ENCODE peak calls at places on chromosomes 5 and 9, in five cellular contexts. I, S, V, J and W are unnamed samples.

GRCh38 chr9:71058660-71059059 is 62.8 kb downstream of the TRPM3 start:
- DNase-seq in V (no peak), J (no peak), I (no peak), S (no peak), W (no peak)

GRCh38 chr9:77647659-77648457 is at the start of gene GNA14:
- DNase-seq in J (peak; percentile 72), S (peak; percentile 47), V (no peak), I (no peak), W (no peak)

GRCh38 chr9:72402744-72403143 is 37.7 kb upstream of the ZFAND5 start:
- DNase-seq in J (no peak), V (no peak), S (no peak), I (no peak), W (no peak)

GRCh38 chr5:103929310-103930003 is 366.9 kb upstream of the NUDT12 start:
- DNase-seq in V (no peak), I (no peak), S (no peak), J (no peak), W (no peak)

GRCh38 chr9:37623267-37623666 is 27.5 kb upstream of the FRMPD1 start:
- DNase-seq in V (no peak), I (no peak), S (no peak), J (no peak), W (no peak)

GRCh38 chr5:44002381-44002901 is 386.8 kb downstream of the FGF10 start:
- DNase-seq in S (no peak), J (no peak), I (no peak), V (no peak), W (peak; percentile 2)

GRCh38 chr9:4237748-4238511 is 61.9 kb downstream of the GLIS3 start:
- DNase-seq in S (no peak), I (no peak), V (no peak), J (peak; percentile 83), W (no peak)

GRCh38 chr9:120363697-120364096 is 216.3 kb downstream of the CDK5RAP2 start:
- DNase-seq in V (no peak), J (no peak), I (no peak), S (no peak), W (no peak)

GRCh38 chr9:106830527-106831140 is 32.3 kb upstream of the ZNF462 start:
- DNase-seq in V (no peak), J (no peak), S (no peak), I (no peak), W (no peak)

GRCh38 chr5:19928556-19929421 is 59.2 kb downstream of the CDH18 start:
- DNase-seq in S (no peak), J (no peak), I (no peak), V (no peak), W (no peak)

GRCh38 chr5:39520232-39520572 is 95.4 kb upstream of the DAB2 start:
- DNase-seq in I (no peak), J (no peak), S (no peak), V (no peak), W (no peak)

GRCh38 chr9:95876595-95876994 is 1.1 kb downstream of the ERCC6L2 start:
- DNase-seq in J (no peak), I (no peak), S (no peak), V (no peak), W (no peak)

GRCh38 chr9:72928042-72928507 is 24.8 kb downstream of the ALDH1A1 start:
- DNase-seq in J (no peak), I (no peak), V (no peak), S (no peak), W (no peak)

GRCh38 chr5:79845448-79846197 is 145.4 kb downstream of the MTX3 start:
- DNase-seq in V (no peak), I (no peak), S (no peak), J (no peak), W (peak; percentile 13)

GRCh38 chr5:82784521-82784920 is 292.7 kb downstream of the TMEM167A start:
- DNase-seq in V (no peak), S (no peak), I (no peak), J (no peak), W (no peak)

GRCh38 chr5:137743031-137743640 is 7.2 kb upstream of the KLHL3 start:
- DNase-seq in I (no peak), S (no peak), V (no peak), J (peak; percentile 86), W (peak; percentile 59)

GRCh38 chr5:159444441-159445082 is 114.3 kb upstream of the IL12B start:
- DNase-seq in S (no peak), V (no peak), I (no peak), J (peak; percentile 57), W (peak; percentile 29)

GRCh38 chr5:66171349-66172344 is 27.5 kb downstream of the SREK1 start:
- DNase-seq in I (no peak), J (peak; percentile 61), V (no peak), S (no peak), W (no peak)

GRCh38 chr5:61949054-61949679 is 356.8 kb upstream of the KIF2A start:
- DNase-seq in V (no peak), I (peak; percentile 66), S (no peak), J (no peak), W (no peak)

GRCh38 chr9:93084471-93084881 is 11.5 kb upstream of the CARD19 start:
- DNase-seq in I (no peak), J (no peak), S (peak; percentile 35), V (no peak), W (no peak)

GRCh38 chr9:130972957-130973685 is 34.1 kb upstream of the FIBCD1 start:
- DNase-seq in S (no peak), I (no peak), J (no peak), V (no peak), W (no peak)

GRCh38 chr9:124270504-124271335 is 13.0 kb downstream of the NEK6 start:
- DNase-seq in V (no peak), S (peak; percentile 86), I (no peak), J (no peak), W (no peak)

GRCh38 chr5:111415053-111415452 is 97.3 kb downstream of the STARD4 start:
- DNase-seq in J (no peak), I (no peak), V (no peak), S (no peak), W (no peak)

GRCh38 chr5:34411470-34412346 is 244.4 kb upstream of the RAI14 start:
- DNase-seq in I (no peak), V (no peak), S (no peak), J (peak; percentile 21), W (no peak)

GRCh38 chr9:14097215-14097614 is 216.7 kb downstream of the NFIB start:
- DNase-seq in I (no peak), S (no peak), J (no peak), V (no peak), W (no peak)

GRCh38 chr9:114893622-114894021 is 36.8 kb downstream of the TNFSF8 start:
- DNase-seq in I (no peak), S (no peak), V (no peak), J (no peak), W (no peak)

GRCh38 chr9:6827370-6827949 is 69.7 kb downstream of the KDM4C start:
- DNase-seq in I (no peak), V (no peak), J (peak; percentile 73), S (no peak), W (peak; percentile 15)

GRCh38 chr5:122704247-122705036 is 70.4 kb upstream of the SNX2 start:
- DNase-seq in I (no peak), S (no peak), J (peak; percentile 64), V (no peak), W (peak; percentile 43)

GRCh38 chr5:114438471-114438870 is 76.6 kb downstream of the KCNN2 start:
- DNase-seq in I (no peak), V (no peak), J (no peak), S (no peak), W (no peak)

GRCh38 chr5:6154216-6154615 is 224.1 kb downstream of the MED10 start:
- DNase-seq in I (no peak), S (no peak), V (no peak), J (no peak), W (no peak)

GRCh38 chr9:115202960-115203751 is 85.2 kb upstream of the TNC start:
- DNase-seq in S (no peak), V (no peak), I (no peak), J (no peak), W (no peak)

GRCh38 chr9:132995906-132996305 is 17.4 kb downstream of the GFI1B start:
- DNase-seq in J (no peak), V (no peak), I (no peak), S (no peak), W (no peak)

GRCh38 chr5:137730331-137730730 is 5.6 kb downstream of the KLHL3 start:
- DNase-seq in S (no peak), J (no peak), V (no peak), I (no peak), W (no peak)

GRCh38 chr5:91318727-91319126 is 64.4 kb downstream of the ARRDC3 start:
- DNase-seq in V (no peak), S (no peak), I (no peak), J (no peak), W (no peak)

DNA sequence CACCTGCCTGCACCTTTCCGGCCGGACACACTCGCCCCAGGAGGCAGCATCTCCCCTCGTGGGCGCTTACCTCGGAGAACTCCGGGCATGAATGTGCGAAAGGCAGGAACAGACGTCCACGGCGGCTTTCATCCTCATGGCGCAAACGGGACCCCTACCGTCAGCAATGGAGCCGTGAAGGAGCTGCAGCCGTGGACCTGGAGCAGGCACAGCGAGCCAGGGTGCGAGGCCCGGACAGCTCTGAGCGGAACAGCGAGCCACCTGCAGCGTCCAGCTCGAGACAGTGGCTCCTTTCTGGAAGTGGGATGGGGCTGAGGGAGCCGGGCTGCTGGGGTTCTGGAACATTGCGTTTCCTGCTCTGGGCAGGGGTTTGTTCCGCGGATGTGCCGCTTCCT is 7.8 kb upstream of the SLC6A19 start:
- DNase-seq in V (no peak), I (no peak), J (no peak), S (peak; percentile 29), W (no peak)
- H3K27ac ChIP-seq in V (no peak overlapping the region), I (no peak overlapping the region), J (no peak overlapping the region), S (no peak overlapping the region), W (no peak overlapping the region)

DNA sequence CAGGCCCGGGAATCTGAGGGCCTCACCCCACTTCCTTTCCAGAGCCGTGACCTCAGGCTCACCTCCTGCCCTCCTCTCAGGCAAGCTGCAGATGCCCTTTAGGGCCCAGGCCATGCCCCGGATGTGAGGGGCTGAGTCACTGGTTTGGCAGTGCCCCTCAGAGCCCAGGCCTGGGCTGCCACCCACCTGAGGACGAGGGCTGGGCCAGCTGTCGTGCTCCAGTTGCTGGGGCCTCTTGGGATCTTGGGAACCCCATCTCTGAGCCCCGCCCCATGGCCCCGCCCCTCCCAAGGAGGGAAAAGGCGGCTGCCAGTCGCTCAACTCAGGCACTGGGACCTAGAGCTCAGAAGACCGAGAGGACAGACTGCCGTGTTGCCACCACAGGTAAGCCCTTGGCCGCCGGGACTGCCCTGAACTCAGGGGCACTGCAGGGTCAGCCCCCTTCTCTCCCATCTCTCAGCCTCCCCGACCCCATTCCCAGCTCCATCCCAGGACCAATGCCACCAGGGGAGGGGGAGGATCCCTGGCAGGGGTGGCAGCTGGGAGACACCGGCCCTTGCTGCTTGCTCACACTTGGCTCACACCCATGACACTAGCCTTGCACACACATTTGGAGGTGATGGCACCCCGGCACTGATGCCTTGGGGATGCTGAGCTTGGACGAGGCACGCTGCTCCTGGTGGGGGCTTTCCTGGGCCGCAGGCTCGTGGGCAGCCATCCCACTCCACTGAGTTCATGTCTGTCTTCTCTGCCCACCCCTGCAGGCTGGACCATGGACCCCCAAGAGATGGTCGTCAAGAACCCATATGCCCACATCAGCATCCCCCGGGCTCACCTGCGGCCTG is at the start of gene CYSRT1:
- DNase-seq in S (no peak), J (no peak), V (no peak), I (no peak), W (no peak)
- H3K27ac ChIP-seq in S (no peak within 1 kb of the TSS), J (no peak within 1 kb of the TSS), V (peak within 1 kb of the TSS; percentile 87), I (peak within 1 kb of the TSS; percentile 84), W (peak within 1 kb of the TSS; percentile 88)

GRCh38 chr9:113468716-113469448 is 5.4 kb downstream of the RGS3 start:
- DNase-seq in S (no peak), J (no peak), V (no peak), I (peak; percentile 74), W (no peak)
- H3K27ac ChIP-seq in S (peak overlapping the region; percentile 6), J (no peak overlapping the region), V (peak overlapping the region; percentile 24), I (no peak overlapping the region), W (no peak overlapping the region)

GRCh38 chr9:121393318-121393717 is 23.3 kb upstream of the STOM start:
- DNase-seq in I (no peak), V (no peak), J (no peak), S (no peak), W (no peak)
- H3K27ac ChIP-seq in I (no peak overlapping the region), V (no peak overlapping the region), J (no peak overlapping the region), S (no peak overlapping the region), W (no peak overlapping the region)